ENCODE peak calls at places on chromosome 11, in six cellular contexts. X, M, D, Q, J and T are unnamed samples.

GRCh38 chr11:71120346-71120963 is 131.9 kb downstream of the SHANK2 start:
- DNase-seq in X (peak; percentile 54), M (no peak), D (no peak), Q (no peak), J (no peak), T (no peak)

GRCh38 chr11:93234602-93235207 is 36.9 kb upstream of the SLC36A4 start:
- DNase-seq in X (peak; percentile 85), M (peak; percentile 30), D (peak; percentile 38), Q (peak; percentile 25), J (peak; percentile 90), T (peak; percentile 77)

GRCh38 chr11:61756452-61757212 is 4.2 kb downstream of the MYRF start:
- DNase-seq in X (no peak), M (no peak), D (no peak), Q (peak; percentile 65), J (no peak), T (no peak)

GRCh38 chr11:91653091-91653754 is 571.4 kb upstream of the FAT3 start:
- DNase-seq in X (no peak), M (no peak), D (no peak), Q (no peak), J (no peak), T (no peak)

GRCh38 chr11:79547256-79547655 is 106.4 kb upstream of the TENM4 start:
- DNase-seq in X (no peak), M (no peak), D (no peak), Q (no peak), J (no peak), T (no peak)

GRCh38 chr11:46356911-46357482 is 9.7 kb downstream of the DGKZ start:
- DNase-seq in X (no peak), M (no peak), D (no peak), Q (no peak), J (peak; percentile 85), T (no peak)

GRCh38 chr11:36376315-36376887 is 80.3 kb downstream of the PRR5L start:
- DNase-seq in X (peak; percentile 74), M (no peak), D (no peak), Q (no peak), J (peak; percentile 60), T (peak; percentile 71)

GRCh38 chr11:126118806-126119205 is 56.1 kb upstream of the CDON start:
- DNase-seq in X (no peak), M (no peak), D (no peak), Q (no peak), J (no peak), T (no peak)

GRCh38 chr11:111808834-111809233 is 42.6 kb upstream of the PPP2R1B start:
- DNase-seq in X (no peak), M (no peak), D (no peak), Q (no peak), J (no peak), T (no peak)

GRCh38 chr11:34624069-34624468 is 3.2 kb downstream of the EHF start:
- DNase-seq in X (no peak), M (no peak), D (no peak), Q (no peak), J (no peak), T (no peak)